ENCODE peak calls at places on chromosome 22, in nine cellular contexts. M is MM.1S, N is OCI-LY7, Q is PC-3, Y is HCT116, B is neural progenitor cell, X is hepatocyte, O is GM23248, D is SK-N-SH. Z is an unnamed sample.

GRCh38 chr22:37204045-37204655 is 8.1 kb downstream of the SSTR3 start:
- DNase-seq in B (no peak), N (no peak), O (no peak), M (no peak), Q (no peak), D (no peak), X (no peak), Y (no peak), Z (no peak)

GRCh38 chr22:20437253-20438065 is at the start of gene SCARF2:
- DNase-seq in N (no peak), Q (no peak), M (no peak), O (peak; percentile 78), B (peak; percentile 81), Y (no peak), X (peak; percentile 86), D (peak; percentile 98), Z (peak; percentile 86)

GRCh38 chr22:20566420-20567260 is 59.2 kb downstream of the MED15 start:
- DNase-seq in Y (no peak), N (no peak), M (no peak), Q (peak; percentile 87), D (no peak), B (no peak), X (peak; percentile 46), O (peak; percentile 93), Z (no peak)

GRCh38 chr22:36829370-36830002 is 12.7 kb upstream of the PVALB start:
- DNase-seq in N (no peak), D (no peak), M (no peak), B (no peak), X (no peak), O (no peak), Y (no peak), Q (no peak), Z (no peak)

GRCh38 chr22:27420186-27420816 is 381.3 kb downstream of the MN1 start:
- DNase-seq in D (no peak), M (no peak), O (peak; percentile 30), Q (no peak), N (no peak), B (no peak), X (no peak), Y (no peak), Z (no peak)

GRCh38 chr22:28106601-28107000 is 187.5 kb upstream of the PITPNB start:
- DNase-seq in M (no peak), Q (no peak), X (no peak), D (no peak), O (no peak), Y (no peak), B (no peak), N (no peak), Z (no peak)

GRCh38 chr22:32380991-32381390 is 23.3 kb downstream of the RFPL3 start:
- DNase-seq in Q (peak; percentile 45), Y (no peak), X (no peak), D (no peak), N (no peak), B (no peak), O (no peak), M (no peak), Z (no peak)

GRCh38 chr22:40235418-40235817 is 57.7 kb downstream of the TNRC6B start:
- DNase-seq in D (no peak), Q (peak; percentile 25), O (peak; percentile 40), X (no peak), M (no peak), Y (no peak), B (no peak), N (no peak), Z (no peak)

GRCh38 chr22:25650834-25651233 is 86.4 kb downstream of the GRK3 start:
- DNase-seq in M (no peak), O (no peak), Q (no peak), Y (no peak), B (no peak), N (peak; percentile 59), X (no peak), D (no peak), Z (no peak)

GRCh38 chr22:46731246-46732040 is 6.6 kb downstream of the CERK start:
- DNase-seq in X (peak; percentile 65), Y (no peak), O (peak; percentile 33), B (peak; percentile 65), N (no peak), M (no peak), Q (no peak), D (peak; percentile 50), Z (peak; percentile 50)

GRCh38 chr22:20494978-20495860 is at the start of gene KLHL22:
- DNase-seq in X (peak; percentile 39), B (no peak), D (peak; percentile 88), Y (no peak), M (peak; percentile 53), N (peak; percentile 35), Q (peak; percentile 30), O (peak; percentile 64), Z (peak; percentile 57)

GRCh38 chr22:47172771-47173534 is 410.5 kb downstream of the TBC1D22A start:
- DNase-seq in Y (no peak), D (no peak), O (no peak), N (no peak), M (no peak), X (no peak), B (no peak), Q (no peak), Z (no peak)

GRCh38 chr22:35313311-35314121 is 13.8 kb downstream of the TOM1 start:
- DNase-seq in X (peak; percentile 44), N (no peak), D (no peak), B (no peak), Q (peak; percentile 61), O (peak; percentile 97), Y (no peak), M (no peak), Z (no peak)

GRCh38 chr22:19120829-19121630 is 1.2 kb downstream of the DGCR2 start:
- DNase-seq in M (no peak), O (peak; percentile 75), B (peak; percentile 46), Y (peak; percentile 27), Q (peak; percentile 76), N (no peak), D (no peak), X (peak; percentile 76), Z (peak; percentile 60)

GRCh38 chr22:27583930-27584329 is 217.6 kb downstream of the MN1 start:
- DNase-seq in O (no peak), B (no peak), N (no peak), D (no peak), Y (no peak), X (no peak), Q (no peak), M (no peak), Z (no peak)

GRCh38 chr22:20139391-20140106 is 7.9 kb downstream of the ZDHHC8 start:
- DNase-seq in D (no peak), Y (no peak), Q (no peak), X (no peak), O (no peak), N (no peak), M (no peak), B (no peak), Z (no peak)

GRCh38 chr22:44697423-44698179 is 4.4 kb upstream of the PRR5 start:
- DNase-seq in O (peak; percentile 87), Q (peak; percentile 73), D (peak; percentile 91), B (peak; percentile 89), N (peak; percentile 73), Y (peak; percentile 66), M (peak; percentile 62), X (peak; percentile 88), Z (peak; percentile 92)

GRCh38 chr22:44623771-44624510 is 78.1 kb upstream of the PRR5 start:
- DNase-seq in Y (no peak), X (peak; percentile 70), D (no peak), Q (peak; percentile 48), B (peak; percentile 72), N (peak; percentile 28), O (no peak), M (peak; percentile 10), Z (peak; percentile 65)

GRCh38 chr22:31144223-31144622 is 3.9 kb upstream of the PLA2G3 start:
- DNase-seq in X (peak; percentile 38), O (peak; percentile 60), Q (peak; percentile 54), D (no peak), B (no peak), M (no peak), Y (no peak), N (no peak), Z (no peak)

DNA sequence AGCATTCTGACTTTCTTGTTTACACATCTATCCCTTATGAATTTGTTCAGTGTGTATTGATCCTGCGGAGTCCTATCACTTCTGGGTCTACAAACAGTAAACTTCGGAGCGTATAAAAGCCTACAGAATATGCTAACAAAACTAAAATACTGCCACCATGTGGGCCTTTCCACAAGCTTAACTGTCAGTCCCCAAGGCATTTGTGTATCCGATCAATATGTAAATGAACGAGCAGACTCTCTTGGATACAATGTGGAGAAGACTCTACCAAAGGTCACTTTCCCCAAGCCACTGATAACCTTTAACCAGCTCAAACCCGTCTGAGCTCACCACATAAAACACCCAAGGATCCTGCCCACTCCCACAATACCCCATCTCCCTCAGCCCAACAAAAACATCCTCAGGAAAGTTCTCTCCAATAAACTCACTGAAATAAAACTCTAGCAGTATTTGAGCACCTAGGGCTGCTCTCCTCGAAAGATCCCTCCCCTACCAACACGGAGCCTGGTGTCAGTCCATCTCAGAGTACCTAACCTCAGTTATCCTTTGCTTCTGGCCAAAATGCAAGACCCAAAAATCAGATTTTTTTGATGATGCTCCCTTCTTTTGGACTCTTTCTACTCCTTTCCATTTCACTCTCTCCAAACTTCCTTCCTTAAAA is 17.8 kb downstream of the ADA2 start:
- DNase-seq in O (peak; percentile 29), Y (no peak), B (peak; percentile 32), Q (peak; percentile 21), M (no peak), D (no peak), X (peak; percentile 35), N (no peak), Z (peak; percentile 65)
- TF ChIP-seq EZH2phosphoT487 in O (no peak), Y (no peak), B (no peak), Q (no peak), M (no peak), D (no peak), X (no peak), N (no peak), Z (no peak)

GRCh38 chr22:43399338-43399979 is 12.4 kb upstream of the MPPED1 start:
- DNase-seq in B (no peak), O (no peak), X (no peak), N (no peak), D (peak; percentile 34), Q (no peak), M (peak; percentile 78), Y (no peak), Z (no peak)
- TF ChIP-seq EZH2phosphoT487 in B (no peak), O (no peak), X (no peak), N (no peak), D (no peak), Q (no peak), M (no peak), Y (no peak), Z (no peak)

GRCh38 chr22:38696606-38697005 is 4.1 kb downstream of the JOSD1 start:
- DNase-seq in D (no peak), O (peak; percentile 94), B (no peak), Q (peak; percentile 77), X (peak; percentile 65), N (no peak), Y (peak; percentile 68), M (no peak), Z (no peak)
- TF ChIP-seq EZH2phosphoT487 in D (no peak), O (no peak), B (no peak), Q (no peak), X (no peak), N (no peak), Y (no peak), M (no peak), Z (no peak)

DNA sequence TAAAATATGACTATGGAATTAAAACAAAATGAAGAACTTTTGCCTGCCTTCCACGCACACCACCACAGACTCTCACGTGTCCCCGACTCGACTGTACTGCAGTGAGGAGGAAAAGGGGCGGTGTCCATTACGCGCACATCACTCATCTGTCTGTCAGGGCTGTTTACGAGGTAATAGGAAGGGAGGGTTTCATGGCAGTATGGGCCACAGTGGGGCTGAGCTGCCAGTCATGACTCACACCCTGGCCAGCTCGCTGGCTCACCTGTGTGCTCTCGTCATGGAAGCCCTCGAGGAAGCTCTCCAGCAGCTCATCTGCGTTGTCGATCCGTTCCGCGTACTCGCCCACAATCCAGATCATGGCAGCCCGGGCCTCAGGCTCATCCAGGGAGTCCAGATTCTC is 33.5 kb upstream of the RASL10A start:
- DNase-seq in Q (peak; percentile 94), Y (no peak), N (no peak), X (no peak), M (no peak), D (no peak), B (no peak), O (no peak), Z (no peak)
- TF ChIP-seq EZH2phosphoT487 in Q (no peak), Y (no peak), N (no peak), X (no peak), M (no peak), D (no peak), B (no peak), O (no peak), Z (no peak)

Z was measured in GM23338.